ENCODE peak calls at places on chromosomes 3 and 15, in six cellular contexts. One of them, this sample, is unnamed.

GRCh38 chr3:146682176-146682575 is 77.0 kb upstream of the PLSCR5 start:
- DNase-seq in GM06990: no peak
- DNase-seq in WTC11: no peak
- DNase-seq in neural crest cell: no peak
- DNase-seq in AG10803: no peak
- DNase-seq in AG09319: no peak
- DNase-seq in this sample: no peak

GRCh38 chr3:175288616-175289015 is 429.5 kb downstream of the NAALADL2 start:
- DNase-seq in neural crest cell: no peak
- DNase-seq in AG10803: no peak
- DNase-seq in AG09319: no peak
- DNase-seq in WTC11: no peak
- DNase-seq in GM06990: no peak
- DNase-seq in this sample: no peak

GRCh38 chr15:29091666-29092065 is 178.0 kb downstream of the NSMCE3 start:
- DNase-seq in AG10803: no peak
- DNase-seq in neural crest cell: no peak
- DNase-seq in AG09319: no peak
- DNase-seq in GM06990: no peak
- DNase-seq in WTC11: no peak
- DNase-seq in this sample: no peak

GRCh38 chr15:97652700-97653167 is 307.8 kb upstream of the ARRDC4 start:
- DNase-seq in AG09319: no peak
- DNase-seq in WTC11: peak; percentile 50
- DNase-seq in GM06990: no peak
- DNase-seq in neural crest cell: peak; percentile 30
- DNase-seq in AG10803: no peak
- DNase-seq in this sample: no peak

GRCh38 chr3:10715886-10716285 is 100.1 kb upstream of the SLC6A11 start:
- DNase-seq in AG10803: no peak
- DNase-seq in WTC11: no peak
- DNase-seq in AG09319: no peak
- DNase-seq in neural crest cell: no peak
- DNase-seq in GM06990: no peak
- DNase-seq in this sample: no peak

GRCh38 chr15:68818671-68819450 is 1.8 kb downstream of the ANP32A start:
- DNase-seq in GM06990: peak; percentile 66
- DNase-seq in WTC11: peak; percentile 56
- DNase-seq in AG10803: peak; percentile 46
- DNase-seq in AG09319: no peak
- DNase-seq in neural crest cell: no peak
- DNase-seq in this sample: no peak

GRCh38 chr3:49412632-49413337 is 562 bp downstream of the TCTA start:
- DNase-seq in GM06990: no peak
- DNase-seq in AG09319: no peak
- DNase-seq in neural crest cell: no peak
- DNase-seq in AG10803: no peak
- DNase-seq in WTC11: no peak
- DNase-seq in this sample: no peak

GRCh38 chr3:136209921-136210320 is 13.8 kb upstream of the MSL2 start:
- DNase-seq in AG10803: peak; percentile 69
- DNase-seq in WTC11: no peak
- DNase-seq in neural crest cell: no peak
- DNase-seq in GM06990: no peak
- DNase-seq in AG09319: no peak
- DNase-seq in this sample: no peak

GRCh38 chr3:154334973-154335420 is 10.7 kb upstream of the DHX36 start:
- DNase-seq in GM06990: no peak
- DNase-seq in AG09319: no peak
- DNase-seq in WTC11: no peak
- DNase-seq in AG10803: peak; percentile 50
- DNase-seq in neural crest cell: no peak
- DNase-seq in this sample: peak; percentile 19

GRCh38 chr3:107201146-107201545 is 176.1 kb upstream of the CCDC54 start:
- DNase-seq in AG09319: no peak
- DNase-seq in AG10803: no peak
- DNase-seq in GM06990: no peak
- DNase-seq in WTC11: no peak
- DNase-seq in neural crest cell: no peak
- DNase-seq in this sample: peak; percentile 51

GRCh38 chr3:79419222-79419621 is 348.6 kb downstream of the ROBO1 start:
- DNase-seq in neural crest cell: no peak
- DNase-seq in WTC11: no peak
- DNase-seq in GM06990: no peak
- DNase-seq in AG10803: no peak
- DNase-seq in AG09319: no peak
- DNase-seq in this sample: no peak

GRCh38 chr15:75235760-75236729 is 22.1 kb upstream of the GOLGA6C start:
- DNase-seq in GM06990: no peak
- DNase-seq in WTC11: peak; percentile 10
- DNase-seq in AG09319: no peak
- DNase-seq in neural crest cell: no peak
- DNase-seq in AG10803: no peak
- DNase-seq in this sample: no peak

GRCh38 chr3:157063926-157064325 is 96.0 kb downstream of the CCNL1 start:
- DNase-seq in GM06990: no peak
- DNase-seq in WTC11: no peak
- DNase-seq in AG09319: peak; percentile 84
- DNase-seq in AG10803: peak; percentile 26
- DNase-seq in neural crest cell: no peak
- DNase-seq in this sample: no peak

GRCh38 chr3:101011086-101011485 is 17.9 kb upstream of the ABI3BP start:
- DNase-seq in WTC11: no peak
- DNase-seq in AG10803: peak; percentile 85
- DNase-seq in neural crest cell: no peak
- DNase-seq in AG09319: peak; percentile 44
- DNase-seq in GM06990: no peak
- DNase-seq in this sample: no peak

GRCh38 chr15:69475769-69476358 is 23.2 kb downstream of the RPLP1 start:
- DNase-seq in WTC11: peak; percentile 83
- DNase-seq in AG10803: peak; percentile 71
- DNase-seq in AG09319: peak; percentile 35
- DNase-seq in GM06990: no peak
- DNase-seq in neural crest cell: peak; percentile 83
- DNase-seq in this sample: peak; percentile 90

GRCh38 chr15:40128746-40129660 is 20.3 kb upstream of the BMF start:
- DNase-seq in neural crest cell: no peak
- DNase-seq in WTC11: no peak
- DNase-seq in GM06990: no peak
- DNase-seq in AG09319: no peak
- DNase-seq in AG10803: no peak
- DNase-seq in this sample: no peak

GRCh38 chr3:169044341-169045113 is 619.0 kb downstream of the MECOM start:
- DNase-seq in GM06990: no peak
- DNase-seq in AG09319: no peak
- DNase-seq in AG10803: peak; percentile 70
- DNase-seq in neural crest cell: no peak
- DNase-seq in WTC11: no peak
- DNase-seq in this sample: peak; percentile 46

DNA sequence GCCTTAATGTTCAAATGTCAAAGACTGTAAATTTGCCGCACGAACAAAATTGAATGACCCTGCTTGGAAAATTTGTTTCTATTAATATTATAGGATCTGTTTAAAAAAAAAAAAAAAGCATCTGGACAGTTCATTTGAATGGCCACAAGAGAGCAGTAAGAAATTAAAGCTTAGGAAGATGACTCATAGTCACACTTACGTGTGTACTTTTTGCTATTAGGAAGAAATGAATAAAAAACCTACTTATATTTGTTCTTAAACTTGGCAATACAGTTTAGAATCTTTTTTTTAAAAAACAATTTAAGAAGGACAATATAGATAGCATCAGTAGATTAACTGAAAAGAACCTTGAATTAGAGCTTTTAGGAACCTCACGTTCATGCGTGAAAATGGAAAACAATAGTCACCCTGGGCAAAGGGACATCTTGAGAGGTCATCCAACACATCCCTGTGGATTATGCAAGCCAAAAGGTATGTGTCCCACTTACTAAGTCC is 621.8 kb downstream of the MECOM start:
- DNase-seq in AG10803: peak; percentile 76
- DNase-seq in AG09319: peak; percentile 28
- DNase-seq in GM06990: no peak
- DNase-seq in WTC11: no peak
- DNase-seq in neural crest cell: no peak
- DNase-seq in this sample: peak; percentile 55
- TF ChIP-seq CTCF in AG10803: peak; percentile 78
- TF ChIP-seq CTCF in AG09319: peak; percentile 60
- TF ChIP-seq CTCF in GM06990: peak; percentile 3
- TF ChIP-seq CTCF in WTC11: no peak
- TF ChIP-seq CTCF in neural crest cell: peak; percentile 68
- TF ChIP-seq CTCF in this sample: peak; percentile 81

GRCh38 chr3:19267040-19267439 is 118.7 kb downstream of the KCNH8 start:
- DNase-seq in WTC11: peak; percentile 41
- DNase-seq in neural crest cell: no peak
- DNase-seq in AG09319: no peak
- DNase-seq in AG10803: no peak
- DNase-seq in GM06990: no peak
- DNase-seq in this sample: no peak
- TF ChIP-seq CTCF in WTC11: no peak
- TF ChIP-seq CTCF in neural crest cell: no peak
- TF ChIP-seq CTCF in AG09319: no peak
- TF ChIP-seq CTCF in AG10803: no peak
- TF ChIP-seq CTCF in GM06990: no peak
- TF ChIP-seq CTCF in this sample: no peak

DNA sequence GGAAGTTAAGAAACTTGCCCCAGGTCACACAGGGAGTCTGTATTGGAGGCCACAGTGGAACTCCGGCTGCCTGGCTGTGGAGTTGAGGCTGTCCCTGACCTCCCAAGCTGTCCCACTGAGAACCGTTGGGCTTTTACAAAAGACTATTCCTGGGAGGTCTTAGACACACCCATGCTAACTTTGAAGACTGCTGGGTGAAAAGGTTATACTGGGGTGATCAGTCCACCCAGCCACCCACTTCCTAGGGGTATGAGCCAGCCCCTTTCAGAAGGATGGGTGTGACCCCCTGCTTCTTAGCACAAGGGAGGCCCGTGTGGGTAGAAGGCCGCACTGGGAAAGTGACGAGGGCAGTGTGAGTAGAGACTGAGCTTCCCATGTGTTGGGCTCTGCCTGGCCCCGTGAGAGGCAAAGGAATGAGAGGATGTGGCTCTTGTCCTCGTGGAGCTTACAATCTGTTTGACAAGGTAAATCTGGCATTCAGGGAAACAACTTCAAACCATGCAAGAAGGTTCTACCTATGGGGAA is 19.0 kb downstream of the MRAS start:
- DNase-seq in WTC11: no peak
- DNase-seq in neural crest cell: no peak
- DNase-seq in AG10803: no peak
- DNase-seq in GM06990: no peak
- DNase-seq in AG09319: no peak
- DNase-seq in this sample: no peak
- TF ChIP-seq CTCF in WTC11: no peak
- TF ChIP-seq CTCF in neural crest cell: no peak
- TF ChIP-seq CTCF in AG10803: no peak
- TF ChIP-seq CTCF in GM06990: no peak
- TF ChIP-seq CTCF in AG09319: no peak
- TF ChIP-seq CTCF in this sample: no peak

GRCh38 chr3:46491089-46492070 is 6.4 kb upstream of the RTP3 start:
- DNase-seq in GM06990: no peak
- DNase-seq in AG09319: no peak
- DNase-seq in AG10803: no peak
- DNase-seq in neural crest cell: no peak
- DNase-seq in WTC11: no peak
- DNase-seq in this sample: no peak

GRCh38 chr3:46489406-46489805 is 8.4 kb upstream of the RTP3 start:
- DNase-seq in AG10803: no peak
- DNase-seq in neural crest cell: no peak
- DNase-seq in AG09319: no peak
- DNase-seq in GM06990: no peak
- DNase-seq in WTC11: no peak
- DNase-seq in this sample: no peak

GRCh38 chr3:46490338-46491084 is 7.3 kb upstream of the RTP3 start:
- DNase-seq in GM06990: no peak
- DNase-seq in AG10803: no peak
- DNase-seq in AG09319: no peak
- DNase-seq in neural crest cell: no peak
- DNase-seq in WTC11: no peak
- DNase-seq in this sample: no peak

GRCh38 chr3:46489875-46490274 is 7.9 kb upstream of the RTP3 start:
- DNase-seq in AG09319: no peak
- DNase-seq in GM06990: no peak
- DNase-seq in WTC11: no peak
- DNase-seq in AG10803: peak; percentile 78
- DNase-seq in neural crest cell: no peak
- DNase-seq in this sample: no peak

GRCh38 chr3:46488735-46489361 is 8.9 kb upstream of the RTP3 start:
- DNase-seq in GM06990: peak; percentile 88
- DNase-seq in neural crest cell: peak; percentile 95
- DNase-seq in WTC11: peak; percentile 99
- DNase-seq in AG10803: peak; percentile 81
- DNase-seq in AG09319: peak; percentile 58
- DNase-seq in this sample: peak; percentile 80
- TF ChIP-seq CTCF in GM06990: peak; percentile 100
- TF ChIP-seq CTCF in neural crest cell: peak; percentile 99
- TF ChIP-seq CTCF in WTC11: peak; percentile 92
- TF ChIP-seq CTCF in AG10803: peak; percentile 100
- TF ChIP-seq CTCF in AG09319: peak; percentile 100
- TF ChIP-seq CTCF in this sample: peak; percentile 92

GRCh38 chr15:63146684-63147083 is 10.6 kb downstream of the RPS27L start:
- DNase-seq in neural crest cell: no peak
- DNase-seq in GM06990: no peak
- DNase-seq in WTC11: no peak
- DNase-seq in AG10803: no peak
- DNase-seq in AG09319: no peak
- DNase-seq in this sample: no peak
- TF ChIP-seq CTCF in neural crest cell: no peak
- TF ChIP-seq CTCF in GM06990: no peak
- TF ChIP-seq CTCF in WTC11: no peak
- TF ChIP-seq CTCF in AG10803: peak; percentile 31
- TF ChIP-seq CTCF in AG09319: peak; percentile 12
- TF ChIP-seq CTCF in this sample: no peak